ENCODE peak calls at places on chromosomes 3 and 15, in five cellular contexts. One of them, this sample, is unnamed. For H3K9me3, the result is how much of the 10 kb centered on the place peaks cover.

GRCh38 chr3:169659858-169660614 is 3.5 kb downstream of the MECOM start:
- DNase-seq in RWPE2: no peak
- DNase-seq in body of pancreas: peak
- DNase-seq in endothelial cell of umbilical vein: peak
- DNase-seq in MM.1S: no peak
- DNase-seq in this sample: no peak

GRCh38 chr3:112672716-112673506 is 32.0 kb upstream of the CCDC80 start:
- DNase-seq in MM.1S: no peak
- DNase-seq in RWPE2: no peak
- DNase-seq in body of pancreas: no peak
- DNase-seq in endothelial cell of umbilical vein: no peak
- DNase-seq in this sample: no peak

GRCh38 chr3:73753985-73754384 is 129.2 kb upstream of the PDZRN3 start:
- DNase-seq in MM.1S: no peak
- DNase-seq in body of pancreas: no peak
- DNase-seq in endothelial cell of umbilical vein: no peak
- DNase-seq in RWPE2: no peak
- DNase-seq in this sample: no peak

GRCh38 chr3:127044996-127045395 is 62.1 kb downstream of the PLXNA1 start:
- DNase-seq in RWPE2: no peak
- DNase-seq in MM.1S: peak
- DNase-seq in body of pancreas: no peak
- DNase-seq in endothelial cell of umbilical vein: no peak
- DNase-seq in this sample: no peak

GRCh38 chr15:68982976-68983550 is 31.4 kb upstream of the NOX5 start:
- DNase-seq in MM.1S: no peak
- DNase-seq in endothelial cell of umbilical vein: no peak
- DNase-seq in RWPE2: no peak
- DNase-seq in body of pancreas: no peak
- DNase-seq in this sample: no peak

GRCh38 chr3:157327837-157328236 is 108.8 kb upstream of the PTX3 start:
- DNase-seq in endothelial cell of umbilical vein: no peak
- DNase-seq in MM.1S: no peak
- DNase-seq in RWPE2: no peak
- DNase-seq in body of pancreas: no peak
- DNase-seq in this sample: no peak

GRCh38 chr3:29514912-29515311 is 234.0 kb downstream of the RBMS3 start:
- DNase-seq in MM.1S: no peak
- DNase-seq in endothelial cell of umbilical vein: no peak
- DNase-seq in body of pancreas: no peak
- DNase-seq in RWPE2: no peak
- DNase-seq in this sample: no peak

GRCh38 chr15:80403712-80404056 is 498 bp upstream of the ARNT2 start:
- DNase-seq in body of pancreas: peak
- DNase-seq in endothelial cell of umbilical vein: no peak
- DNase-seq in RWPE2: no peak
- DNase-seq in MM.1S: no peak
- DNase-seq in this sample: no peak

GRCh38 chr3:52531636-52532516 is 1.8 kb downstream of the NT5DC2 start:
- DNase-seq in endothelial cell of umbilical vein: no peak
- DNase-seq in body of pancreas: no peak
- DNase-seq in RWPE2: peak
- DNase-seq in MM.1S: no peak
- DNase-seq in this sample: peak

GRCh38 chr3:194312743-194313281 is 38.3 kb downstream of the CPN2 start:
- DNase-seq in MM.1S: no peak
- DNase-seq in RWPE2: peak
- DNase-seq in endothelial cell of umbilical vein: no peak
- DNase-seq in body of pancreas: no peak
- DNase-seq in this sample: peak
- H3K27ac ChIP-seq in MM.1S: no peak
- H3K27ac ChIP-seq in RWPE2: no peak
- H3K27ac ChIP-seq in endothelial cell of umbilical vein: no peak
- H3K27ac ChIP-seq in body of pancreas: no peak
- H3K27ac ChIP-seq in this sample: peak

DNA sequence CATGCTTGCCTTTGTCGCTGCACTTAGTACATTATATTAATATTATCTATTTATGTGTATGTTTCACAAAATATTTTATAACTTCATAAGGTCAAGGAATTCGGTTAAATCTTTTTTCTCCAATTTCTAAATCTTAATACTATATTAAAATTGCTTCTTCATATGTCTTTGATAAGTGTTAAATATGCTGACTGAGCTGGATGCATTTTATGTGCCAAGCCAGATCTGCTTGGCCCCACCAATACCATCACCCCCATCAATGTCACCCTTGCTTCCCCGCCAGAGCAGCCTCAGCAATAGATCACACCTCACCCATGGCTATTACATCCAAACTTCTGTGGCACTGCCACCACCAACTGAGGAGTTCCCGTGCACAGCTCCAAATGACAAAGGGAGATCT is 164.1 kb upstream of the STRIT1 start:
- DNase-seq in endothelial cell of umbilical vein: no peak
- DNase-seq in RWPE2: no peak
- DNase-seq in MM.1S: no peak
- DNase-seq in body of pancreas: no peak
- DNase-seq in this sample: no peak
- TF ChIP-seq CTCF in endothelial cell of umbilical vein: no peak
- TF ChIP-seq CTCF in RWPE2: no peak
- TF ChIP-seq CTCF in MM.1S: no peak
- TF ChIP-seq CTCF in body of pancreas: no peak
- TF ChIP-seq CTCF in this sample: no peak

DNA sequence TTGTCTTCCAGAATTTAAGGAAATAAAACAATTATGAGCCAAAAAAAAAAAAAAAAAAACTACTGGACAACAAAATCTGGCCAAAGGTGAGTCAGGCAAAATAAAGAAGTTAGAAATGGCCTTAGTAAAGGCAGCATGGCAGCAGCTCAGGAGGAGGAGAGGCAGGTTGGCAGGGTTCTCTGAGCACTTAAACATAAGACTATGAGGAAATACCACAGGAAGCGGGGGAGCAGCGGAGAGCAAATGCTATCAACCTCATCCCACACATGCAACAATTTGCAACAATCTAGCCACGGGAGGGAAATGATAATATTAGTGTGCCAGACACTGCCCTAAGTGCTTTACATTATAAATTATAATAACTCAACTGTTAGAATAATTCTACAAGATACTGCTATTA is 247.3 kb upstream of the NSMCE3 start:
- DNase-seq in endothelial cell of umbilical vein: no peak
- DNase-seq in body of pancreas: no peak
- DNase-seq in MM.1S: no peak
- DNase-seq in RWPE2: no peak
- DNase-seq in this sample: no peak
- H3K9me3 ChIP-seq in endothelial cell of umbilical vein: under half
- H3K9me3 ChIP-seq in body of pancreas: under half
- H3K9me3 ChIP-seq in MM.1S: under half
- H3K9me3 ChIP-seq in RWPE2: under half
- H3K9me3 ChIP-seq in this sample: under half

DNA sequence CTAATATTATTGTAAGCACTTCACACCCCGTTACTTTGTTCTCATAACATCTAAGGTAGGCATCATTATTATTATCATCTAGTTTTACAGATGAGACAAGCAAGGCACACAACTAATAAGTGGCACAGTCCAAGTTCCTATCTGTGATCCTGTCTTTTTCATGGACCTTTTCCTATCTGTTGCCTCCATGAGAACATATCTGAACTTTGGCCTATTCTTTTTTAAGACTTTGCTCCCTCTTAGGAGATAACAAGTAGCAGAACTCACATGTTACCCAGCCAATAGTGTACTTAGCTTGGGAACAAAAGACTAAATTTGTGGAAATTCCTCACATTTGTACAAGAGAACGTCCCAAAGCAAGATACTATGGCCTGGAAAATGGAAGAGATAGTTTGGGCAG is 172.4 kb downstream of the TIGIT start:
- DNase-seq in endothelial cell of umbilical vein: no peak
- DNase-seq in RWPE2: no peak
- DNase-seq in MM.1S: no peak
- DNase-seq in body of pancreas: no peak
- DNase-seq in this sample: no peak
- H3K27ac ChIP-seq in endothelial cell of umbilical vein: no peak
- H3K27ac ChIP-seq in RWPE2: no peak
- H3K27ac ChIP-seq in MM.1S: no peak
- H3K27ac ChIP-seq in body of pancreas: no peak
- H3K27ac ChIP-seq in this sample: no peak

GRCh38 chr15:43483306-43484128 is 9.4 kb downstream of the TP53BP1 start:
- DNase-seq in body of pancreas: no peak
- DNase-seq in RWPE2: no peak
- DNase-seq in endothelial cell of umbilical vein: peak
- DNase-seq in MM.1S: no peak
- DNase-seq in this sample: no peak
- TF ChIP-seq CTCF in body of pancreas: peak
- TF ChIP-seq CTCF in RWPE2: peak
- TF ChIP-seq CTCF in endothelial cell of umbilical vein: peak
- TF ChIP-seq CTCF in MM.1S: peak
- TF ChIP-seq CTCF in this sample: peak